ENCODE peak calls at places on chromosome 5, in five cellular contexts. W, O, J, T and U are unnamed samples.
A peak's percentile ranks its signal among the peaks of the same experiment; 100 is the strongest.

GRCh38 chr5:118705931-118706330 is 282.4 kb downstream of the DTWD2 start:
- DNase-seq in W (no peak), O (no peak), J (no peak), T (no peak), U (peak; percentile 25)

GRCh38 chr5:127409236-127409921 is 108.1 kb upstream of the PRRC1 start:
- DNase-seq in W (no peak), O (no peak), J (no peak), T (no peak), U (no peak)

GRCh38 chr5:151214614-151215545 is 9.0 kb downstream of the CCDC69 start:
- DNase-seq in W (no peak), O (no peak), J (no peak), T (peak; percentile 82), U (no peak)

GRCh38 chr5:38497946-38498345 is 58.5 kb downstream of the LIFR start:
- DNase-seq in W (no peak), O (peak; percentile 22), J (no peak), T (no peak), U (peak; percentile 56)

GRCh38 chr5:32346869-32347268 is 34.1 kb upstream of the MTMR12 start:
- DNase-seq in W (no peak), O (no peak), J (no peak), T (no peak), U (no peak)

GRCh38 chr5:13601152-13601551 is 343.3 kb downstream of the DNAH5 start:
- DNase-seq in W (no peak), O (peak; percentile 82), J (no peak), T (peak; percentile 88), U (peak; percentile 36)

GRCh38 chr5:92329759-92330158 is 946.6 kb upstream of the ARRDC3 start:
- DNase-seq in W (no peak), O (no peak), J (no peak), T (no peak), U (no peak)

GRCh38 chr5:54611290-54611951 is 93.9 kb downstream of the SNX18 start:
- DNase-seq in W (no peak), O (peak; percentile 67), J (no peak), T (no peak), U (peak; percentile 44)

GRCh38 chr5:43312699-43313034 is 545 bp downstream of the HMGCS1 start:
- DNase-seq in W (no peak), O (peak; percentile 39), J (no peak), T (no peak), U (no peak)

GRCh38 chr5:139669681-139670368 is 21.7 kb downstream of the CXXC5 start:
- DNase-seq in W (no peak), O (no peak), J (peak; percentile 88), T (no peak), U (no peak)

GRCh38 chr5:179137001-179137642 is 76.9 kb downstream of the ZNF354C start:
- DNase-seq in W (no peak), O (no peak), J (no peak), T (no peak), U (no peak)

GRCh38 chr5:161263186-161263585 is 283.3 kb downstream of the GABRB2 start:
- DNase-seq in W (no peak), O (no peak), J (no peak), T (no peak), U (no peak)

GRCh38 chr5:119529811-119530210 is 77.5 kb downstream of the HSD17B4 start:
- DNase-seq in W (no peak), O (no peak), J (no peak), T (no peak), U (no peak)

GRCh38 chr5:17315710-17316221 is 98.3 kb downstream of the BASP1 start:
- DNase-seq in W (no peak), O (peak; percentile 68), J (no peak), T (peak; percentile 58), U (peak; percentile 77)

GRCh38 chr5:119302916-119303897 is 52.6 kb upstream of the TNFAIP8 start:
- DNase-seq in W (no peak), O (peak; percentile 98), J (no peak), T (peak; percentile 96), U (peak; percentile 98)

GRCh38 chr5:171907731-171908343 is 98.6 kb downstream of the FBXW11 start:
- DNase-seq in W (peak; percentile 60), O (peak; percentile 64), J (peak; percentile 58), T (peak; percentile 66), U (peak; percentile 66)

GRCh38 chr5:87421307-87421706 is 8.6 kb upstream of the CCNH start:
- DNase-seq in W (no peak), O (no peak), J (no peak), T (peak; percentile 93), U (no peak)